ENCODE peak calls at places on chromosomes 12 and 14, in eight cellular contexts. D, K, U, W, I, A, X and C are unnamed samples.

GRCh38 chr14:22978873-22979671 is 3.3 kb downstream of the AJUBA start:
- DNase-seq in D (peak; percentile 63), K (no peak), U (no peak), W (peak; percentile 28), I (no peak), A (no peak), X (no peak), C (peak; percentile 14)

GRCh38 chr14:95361373-95362179 is 41.9 kb upstream of the CLMN start:
- DNase-seq in D (peak; percentile 49), K (no peak), U (no peak), W (peak; percentile 18), I (no peak), A (no peak), X (peak; percentile 66), C (no peak)

GRCh38 chr14:61103541-61104339 is 122.7 kb downstream of the SLC38A6 start:
- DNase-seq in D (peak; percentile 93), K (peak; percentile 99), U (peak; percentile 95), W (peak; percentile 99), I (no peak), A (no peak), X (no peak), C (peak; percentile 96)

GRCh38 chr14:91144425-91145145 is 30.7 kb downstream of the DGLUCY start:
- DNase-seq in D (peak; percentile 73), K (peak; percentile 85), U (peak; percentile 58), W (peak; percentile 61), I (no peak), A (no peak), X (no peak), C (no peak)

GRCh38 chr14:89160437-89160836 is 256.6 kb downstream of the FOXN3 start:
- DNase-seq in D (no peak), K (no peak), U (no peak), W (no peak), I (no peak), A (no peak), X (no peak), C (no peak)

GRCh38 chr14:22955702-22956575 is 951 bp downstream of the HAUS4 start:
- DNase-seq in D (peak; percentile 84), K (no peak), U (peak; percentile 26), W (no peak), I (no peak), A (no peak), X (no peak), C (no peak)

GRCh38 chr14:88196925-88197324 is 126.1 kb downstream of the KCNK10 start:
- DNase-seq in D (no peak), K (no peak), U (no peak), W (no peak), I (no peak), A (no peak), X (no peak), C (no peak)

GRCh38 chr12:1907652-1908611 is 10.5 kb downstream of the CACNA2D4 start:
- DNase-seq in D (peak; percentile 7), K (no peak), U (no peak), W (peak; percentile 39), I (no peak), A (no peak), X (peak; percentile 26), C (peak; percentile 7)

GRCh38 chr12:46549527-46550265 is 177.1 kb upstream of the SLC38A2 start:
- DNase-seq in D (peak; percentile 14), K (peak; percentile 97), U (peak; percentile 91), W (peak; percentile 97), I (no peak), A (no peak), X (no peak), C (peak; percentile 79)

GRCh38 chr12:65695077-65695865 is 129.0 kb upstream of the HMGA2 start:
- DNase-seq in D (peak; percentile 100), K (peak; percentile 99), U (peak; percentile 75), W (peak; percentile 99), I (no peak), A (no peak), X (peak; percentile 78), C (peak; percentile 99)

GRCh38 chr14:77026166-77026929 is 2.2 kb downstream of the IRF2BPL start:
- DNase-seq in D (peak; percentile 56), K (peak; percentile 51), U (peak; percentile 61), W (peak; percentile 64), I (peak; percentile 34), A (no peak), X (peak; percentile 52), C (no peak)

GRCh38 chr12:3342051-3342450 is 149.0 kb upstream of the PRMT8 start:
- DNase-seq in D (peak; percentile 35), K (peak; percentile 4), U (peak; percentile 33), W (peak; percentile 66), I (peak; percentile 78), A (no peak), X (peak; percentile 29), C (peak; percentile 59)

GRCh38 chr12:10562306-10562933 is 51.0 kb downstream of the MAGOHB start:
- DNase-seq in D (peak; percentile 43), K (peak; percentile 54), U (peak; percentile 78), W (peak; percentile 59), I (peak; percentile 56), A (no peak), X (no peak), C (peak; percentile 30)

GRCh38 chr12:59036341-59036740 is 116.0 kb upstream of the LRIG3 start:
- DNase-seq in D (no peak), K (no peak), U (no peak), W (no peak), I (no peak), A (no peak), X (no peak), C (no peak)

GRCh38 chr14:52052991-52053390 is 15.9 kb downstream of the NID2 start:
- DNase-seq in D (peak; percentile 20), K (peak; percentile 52), U (no peak), W (no peak), I (no peak), A (no peak), X (no peak), C (no peak)

GRCh38 chr14:35573911-35574310 is 39.9 kb downstream of the INSM2 start:
- DNase-seq in D (no peak), K (no peak), U (no peak), W (no peak), I (no peak), A (no peak), X (no peak), C (no peak)

GRCh38 chr14:22837750-22838538 is 1.6 kb downstream of the MMP14 start:
- DNase-seq in D (peak; percentile 59), K (peak; percentile 33), U (peak; percentile 69), W (peak; percentile 67), I (no peak), A (no peak), X (no peak), C (peak; percentile 65)

GRCh38 chr12:4331221-4331620 is 10.2 kb downstream of the TIGAR start:
- DNase-seq in D (no peak), K (no peak), U (no peak), W (no peak), I (no peak), A (no peak), X (no peak), C (no peak)

GRCh38 chr12:91327889-91328288 is 145.3 kb upstream of the DCN start:
- DNase-seq in D (no peak), K (peak; percentile 15), U (peak; percentile 16), W (no peak), I (no peak), A (no peak), X (no peak), C (peak; percentile 2)

GRCh38 chr12:65741662-65742480 is 82.4 kb upstream of the HMGA2 start:
- DNase-seq in D (peak; percentile 73), K (peak; percentile 51), U (peak; percentile 76), W (peak; percentile 71), I (no peak), A (no peak), X (no peak), C (peak; percentile 76)

GRCh38 chr12:45435945-45436710 is 220.2 kb downstream of the ANO6 start:
- DNase-seq in D (peak; percentile 23), K (no peak), U (no peak), W (no peak), I (no peak), A (no peak), X (no peak), C (peak; percentile 14)

GRCh38 chr14:42269234-42269633 is 662.6 kb downstream of the LRFN5 start:
- DNase-seq in D (no peak), K (no peak), U (no peak), W (no peak), I (no peak), A (no peak), X (no peak), C (no peak)

GRCh38 chr14:96986701-96987474 is 189.7 kb downstream of the VRK1 start:
- DNase-seq in D (no peak), K (no peak), U (no peak), W (no peak), I (no peak), A (no peak), X (no peak), C (no peak)